ENCODE peak calls at places on chromosomes 5 and 9, in four cellular contexts. Z is kidney epithelial cell, F is nephron progenitor cell, D is lung. K is an unnamed sample.

GRCh38 chr9:130445268-130445983 is 665 bp downstream of the ASS1 start:
- DNase-seq in Z (no peak), F (no peak), D (peak), K (no peak)

GRCh38 chr5:150636391-150637244 is 3.8 kb upstream of the SYNPO start:
- DNase-seq in Z (no peak), F (no peak), D (peak), K (peak)

GRCh38 chr5:20360243-20360642 is 372.2 kb upstream of the CDH18 start:
- DNase-seq in Z (no peak), F (no peak), D (no peak), K (no peak)

GRCh38 chr9:135275163-135275925 is 187.9 kb downstream of the OLFM1 start:
- DNase-seq in Z (no peak), F (no peak), D (peak), K (no peak)

GRCh38 chr5:149264432-149265069 is 7.1 kb upstream of the AFAP1L1 start:
- DNase-seq in Z (no peak), F (peak), D (peak), K (no peak)

GRCh38 chr9:133914483-133915342 is 77.4 kb downstream of the VAV2 start:
- DNase-seq in Z (no peak), F (no peak), D (no peak), K (no peak)

GRCh38 chr5:43243270-43243669 is 51.2 kb downstream of the NIM1K start:
- DNase-seq in Z (no peak), F (no peak), D (no peak), K (no peak)

GRCh38 chr9:94110821-94111252 is 26.6 kb downstream of the PTPDC1 start:
- DNase-seq in Z (no peak), F (no peak), D (no peak), K (no peak)

DNA sequence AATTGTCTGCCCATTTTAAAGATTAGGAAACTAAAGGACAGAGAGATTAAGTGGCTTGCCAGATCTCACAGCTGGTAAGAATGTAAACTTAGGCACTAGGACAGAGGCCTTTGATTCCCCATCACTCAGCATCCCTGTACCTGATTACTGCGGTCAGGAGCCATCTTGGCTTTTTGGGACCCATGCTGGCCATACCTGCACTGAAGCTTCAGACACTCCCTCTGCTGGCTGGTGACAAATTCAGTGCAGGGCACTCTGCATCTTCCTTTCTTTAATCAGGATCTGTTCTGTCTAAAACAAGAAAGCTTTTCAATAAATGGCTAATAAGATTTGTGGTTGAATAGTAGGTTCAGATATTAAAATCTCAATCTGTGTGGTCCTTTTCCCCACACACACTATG is 215.5 kb upstream of the RORB start:
- DNase-seq in Z (no peak), F (no peak), D (no peak), K (no peak)
- TF ChIP-seq CTCF in Z (peak), F (no peak), D (no peak), K (no peak)

GRCh38 chr5:140573683-140574082 is 9.1 kb downstream of the SLC35A4 start:
- DNase-seq in Z (no peak), F (no peak), D (no peak), K (no peak)

GRCh38 chr5:140571105-140571504 is 6.5 kb downstream of the SLC35A4 start:
- DNase-seq in Z (no peak), F (no peak), D (no peak), K (no peak)

GRCh38 chr5:140574165-140574564 is 9.5 kb downstream of the SLC35A4 start:
- DNase-seq in Z (no peak), F (no peak), D (no peak), K (no peak)

GRCh38 chr5:140576776-140577201 is 12.2 kb downstream of the SLC35A4 start:
- DNase-seq in Z (no peak), F (no peak), D (no peak), K (no peak)

DNA sequence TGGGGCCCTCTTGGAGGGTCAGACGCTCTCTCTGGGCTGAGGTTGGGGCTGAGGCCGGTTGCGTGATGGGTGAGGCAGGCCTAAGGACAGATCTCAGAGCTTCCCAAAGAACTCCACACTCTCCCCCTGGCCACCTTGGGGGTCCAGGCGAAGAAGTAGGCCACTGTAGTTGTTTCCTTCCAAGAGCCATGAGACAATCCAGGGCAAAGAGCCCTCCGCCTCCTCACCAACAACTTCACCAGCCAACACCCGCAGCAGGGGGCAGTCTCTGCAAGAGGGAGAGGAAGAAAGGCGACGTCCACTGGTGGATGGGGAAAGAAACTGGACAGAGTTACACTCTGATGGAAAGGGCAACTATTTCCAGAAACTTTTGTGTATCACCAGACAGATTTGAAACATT is 10.7 kb downstream of the SLC35A4 start:
- DNase-seq in Z (no peak), F (no peak), D (peak), K (no peak)
- TF ChIP-seq CTCF in Z (peak), F (no peak), D (peak), K (no peak)

DNA sequence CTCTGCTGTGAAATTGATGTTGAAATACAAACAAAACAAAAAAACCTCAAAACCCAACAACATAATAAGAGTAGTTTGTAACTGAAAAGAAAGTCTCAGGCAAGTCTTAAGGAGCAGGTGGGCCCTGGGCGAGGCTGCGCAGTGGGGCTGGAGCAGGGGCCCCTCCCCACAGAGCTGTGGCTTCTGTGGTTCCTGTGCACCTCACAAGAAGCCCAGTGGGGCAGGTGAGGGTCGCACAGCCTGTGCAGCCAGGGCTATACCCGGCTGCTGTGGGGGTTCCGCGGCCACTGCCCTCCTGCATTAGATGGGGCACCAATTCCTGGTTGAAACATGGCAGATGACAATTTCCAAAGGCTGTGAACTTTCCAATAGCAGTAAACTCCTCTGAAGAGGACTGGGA is 75.3 kb downstream of the TRIO start:
- DNase-seq in Z (no peak), F (no peak), D (no peak), K (no peak)
- TF ChIP-seq CTCF in Z (no peak), F (no peak), D (no peak), K (no peak)

GRCh38 chr9:71218774-71219173 is 97.4 kb upstream of the TRPM3 start:
- DNase-seq in Z (no peak), F (no peak), D (no peak), K (no peak)

DNA sequence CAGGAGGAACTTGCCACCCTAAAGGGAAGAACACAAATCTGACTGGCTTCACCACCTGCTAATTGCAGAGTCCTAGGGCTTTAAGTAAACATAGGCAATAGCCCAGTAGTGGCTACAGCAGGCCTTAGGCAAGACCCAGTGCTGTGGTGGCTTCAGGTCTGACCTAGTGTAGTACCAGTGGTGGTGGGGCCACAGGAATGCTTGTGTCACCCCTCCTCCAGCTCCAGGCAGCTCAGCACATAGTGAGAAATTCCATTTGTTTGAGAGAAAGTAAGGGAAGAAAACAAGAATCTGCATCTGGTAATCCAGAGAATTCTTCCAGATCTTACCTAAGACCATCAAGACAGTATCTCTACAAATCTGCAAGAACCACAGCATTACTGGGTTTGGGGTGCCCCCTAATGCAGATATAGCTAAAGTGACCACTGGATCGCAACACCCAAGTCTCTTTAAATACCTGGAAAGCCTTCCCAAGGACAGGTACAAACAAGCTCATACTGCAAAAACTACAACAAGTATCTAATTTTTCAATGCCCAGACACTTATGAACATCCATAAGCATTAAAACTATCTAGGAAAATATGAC is 102.6 kb upstream of the TRPM3 start:
- DNase-seq in Z (no peak), F (no peak), D (no peak), K (no peak)
- TF ChIP-seq CTCF in Z (no peak), F (no peak), D (no peak), K (no peak)

GRCh38 chr9:14654932-14655331 is 38.3 kb downstream of the ZDHHC21 start:
- DNase-seq in Z (no peak), F (no peak), D (no peak), K (no peak)

GRCh38 chr9:14653511-14653910 is 39.7 kb downstream of the ZDHHC21 start:
- DNase-seq in Z (no peak), F (no peak), D (no peak), K (no peak)

DNA sequence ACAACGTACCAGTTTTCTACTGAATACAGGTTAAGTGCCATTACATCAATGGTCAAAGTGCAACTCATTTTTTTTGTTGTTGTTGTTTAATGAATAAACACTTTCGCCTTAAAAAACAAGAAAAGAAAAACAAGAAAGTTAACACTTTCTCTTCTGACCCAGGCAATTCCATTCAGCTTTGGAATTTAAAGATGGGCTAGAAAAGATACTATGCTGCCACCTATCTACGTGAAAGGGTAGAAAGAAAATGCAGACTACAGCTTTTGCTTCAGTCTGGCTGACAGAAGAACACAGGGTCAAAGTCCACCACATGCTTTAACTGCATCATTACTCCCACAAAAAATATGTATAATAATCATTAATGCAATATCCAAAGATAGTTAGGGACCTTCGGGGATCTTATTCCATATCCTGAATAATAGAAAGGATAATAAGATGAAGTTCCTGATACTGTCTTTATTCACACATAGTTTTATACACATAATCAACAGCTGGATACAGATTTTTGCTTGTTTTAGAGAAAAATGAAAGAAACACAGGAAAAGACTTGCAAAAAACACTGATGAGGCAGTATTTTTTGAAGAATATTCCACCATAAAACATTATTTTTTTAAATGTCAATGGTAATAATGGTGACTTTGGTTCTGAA is 40.4 kb downstream of the ZDHHC21 start:
- DNase-seq in Z (no peak), F (no peak), D (no peak), K (no peak)
- TF ChIP-seq CTCF in Z (peak), F (peak), D (peak), K (no peak)

DNA sequence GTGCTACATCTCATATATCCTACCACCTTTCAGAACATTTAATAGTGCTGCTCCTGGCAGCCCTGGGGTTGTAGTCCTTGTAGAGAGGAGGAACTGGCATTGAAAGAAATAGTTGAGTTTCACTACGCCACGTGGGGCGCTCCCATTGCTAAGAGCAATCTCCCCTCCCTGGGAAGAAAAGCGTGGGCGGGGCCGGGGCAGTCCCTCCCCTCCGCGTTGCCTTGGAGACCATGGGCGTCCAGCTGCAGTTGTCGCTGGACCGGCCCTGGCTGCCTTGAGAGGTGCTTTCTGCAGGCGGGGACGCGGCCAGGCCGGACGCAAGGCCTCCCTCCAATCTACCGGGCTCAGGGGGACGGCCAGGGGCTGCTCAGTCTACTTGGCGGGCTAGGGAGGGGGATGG is 368 bp upstream of the CCDC180 start:
- DNase-seq in Z (peak), F (peak), D (peak), K (no peak)
- TF ChIP-seq CTCF in Z (peak), F (peak), D (no peak), K (no peak)

GRCh38 chr9:136858844-136859757 is 7.0 kb downstream of the MAMDC4 start:
- DNase-seq in Z (no peak), F (no peak), D (no peak), K (no peak)

GRCh38 chr9:136860933-136861873 is 4.9 kb downstream of the EDF1 start:
- DNase-seq in Z (no peak), F (no peak), D (no peak), K (no peak)

GRCh38 chr9:136859821-136860269 is 6.3 kb downstream of the EDF1 start:
- DNase-seq in Z (no peak), F (no peak), D (no peak), K (no peak)

GRCh38 chr9:136861874-136862457 is 4.1 kb downstream of the EDF1 start:
- DNase-seq in Z (no peak), F (no peak), D (no peak), K (no peak)

DNA sequence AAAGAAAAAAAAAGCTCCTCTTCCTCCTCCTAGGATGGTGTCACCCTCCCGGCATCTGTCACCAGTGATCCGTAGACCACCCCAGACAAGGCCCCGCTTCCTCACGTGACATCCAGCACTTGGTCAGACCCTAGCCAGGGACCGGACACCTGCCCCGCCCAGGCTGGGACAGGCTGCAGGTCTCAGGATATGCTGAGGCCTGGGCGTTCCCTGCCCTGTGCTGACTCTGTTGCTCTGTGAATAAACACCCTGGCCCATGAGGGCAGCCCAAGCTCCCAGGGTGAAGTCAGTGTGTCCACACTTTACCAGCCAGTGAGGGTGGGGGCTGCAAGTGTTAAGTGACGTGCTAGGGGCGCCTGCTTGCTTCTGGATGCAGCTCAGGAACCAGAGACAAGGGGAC is 5.6 kb downstream of the EDF1 start:
- DNase-seq in Z (no peak), F (no peak), D (no peak), K (no peak)
- TF ChIP-seq CTCF in Z (no peak), F (no peak), D (no peak), K (no peak)

DNA sequence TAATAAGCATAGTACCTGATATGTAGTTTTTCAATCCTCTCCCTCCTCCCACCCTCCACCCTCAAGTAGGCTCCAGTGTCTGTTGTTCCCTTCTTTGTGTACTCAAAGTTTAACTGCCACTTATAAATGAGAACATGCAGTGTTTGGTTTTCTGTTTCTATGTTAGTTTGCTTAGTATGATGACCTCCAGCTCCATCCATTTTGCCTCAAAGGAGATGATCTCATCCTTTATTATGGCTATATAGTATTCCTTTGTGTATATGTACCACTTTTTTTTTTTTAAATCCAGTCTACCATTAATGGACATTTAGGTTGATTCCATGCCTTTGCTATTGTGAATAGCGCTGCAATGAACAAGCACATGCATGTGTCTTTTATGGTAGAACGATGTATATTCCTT is 20.5 kb downstream of the POLK start:
- DNase-seq in Z (no peak), F (no peak), D (no peak), K (no peak)
- TF ChIP-seq CTCF in Z (no peak), F (no peak), D (no peak), K (no peak)

K was measured in omental fat pad.